ENCODE peak calls at places on chromosome 14, in four cellular contexts. One of them, this sample, is unnamed.
A peak's percentile ranks its signal among the peaks of the same experiment; 100 is the strongest.

GRCh38 chr14:37508500-37508899 is 86.5 kb downstream of the FOXA1 start:
- DNase-seq in GM12878: no peak
- DNase-seq in H1: no peak
- DNase-seq in HepG2: no peak
- DNase-seq in this sample: no peak

GRCh38 chr14:36398463-36399291 is 78.2 kb upstream of the MBIP start:
- DNase-seq in GM12878: no peak
- DNase-seq in HepG2: no peak
- DNase-seq in H1: no peak
- DNase-seq in this sample: no peak

GRCh38 chr14:85444685-85445084 is 85.3 kb upstream of the FLRT2 start:
- DNase-seq in GM12878: no peak
- DNase-seq in HepG2: no peak
- DNase-seq in H1: no peak
- DNase-seq in this sample: no peak

GRCh38 chr14:36988568-36988967 is 183.8 kb downstream of the SLC25A21 start:
- DNase-seq in H1: no peak
- DNase-seq in HepG2: no peak
- DNase-seq in GM12878: no peak
- DNase-seq in this sample: no peak

GRCh38 chr14:101719045-101719645 is 42.4 kb upstream of the PPP2R5C start:
- DNase-seq in GM12878: no peak
- DNase-seq in H1: no peak
- DNase-seq in HepG2: no peak
- DNase-seq in this sample: no peak

GRCh38 chr14:94796278-94796677 is 26.4 kb upstream of the GSC start:
- DNase-seq in H1: no peak
- DNase-seq in HepG2: no peak
- DNase-seq in GM12878: no peak
- DNase-seq in this sample: no peak

GRCh38 chr14:100096656-100097055 is 31.4 kb downstream of the EVL start:
- DNase-seq in HepG2: no peak
- DNase-seq in GM12878: no peak
- DNase-seq in H1: no peak
- DNase-seq in this sample: no peak

GRCh38 chr14:96705422-96706092 is 91.6 kb upstream of the VRK1 start:
- DNase-seq in H1: no peak
- DNase-seq in GM12878: no peak
- DNase-seq in HepG2: no peak
- DNase-seq in this sample: no peak

GRCh38 chr14:99724939-99725773 is 41.1 kb downstream of the CYP46A1 start:
- DNase-seq in GM12878: no peak
- DNase-seq in HepG2: no peak
- DNase-seq in H1: peak; percentile 38
- DNase-seq in this sample: no peak

GRCh38 chr14:55240526-55241178 is 30.6 kb upstream of the FBXO34 start:
- DNase-seq in H1: peak; percentile 80
- DNase-seq in HepG2: no peak
- DNase-seq in GM12878: no peak
- DNase-seq in this sample: no peak

GRCh38 chr14:75088566-75089373 is 19.3 kb downstream of the ZC2HC1C start:
- DNase-seq in GM12878: no peak
- DNase-seq in H1: peak; percentile 67
- DNase-seq in HepG2: peak; percentile 62
- DNase-seq in this sample: peak; percentile 63

GRCh38 chr14:64266206-64266605 is 28.0 kb downstream of the ESR2 start:
- DNase-seq in HepG2: no peak
- DNase-seq in GM12878: no peak
- DNase-seq in H1: no peak
- DNase-seq in this sample: peak; percentile 9

GRCh38 chr14:72476657-72477499 is 417.0 kb downstream of the DPF3 start:
- DNase-seq in GM12878: peak; percentile 100
- DNase-seq in HepG2: no peak
- DNase-seq in H1: no peak
- DNase-seq in this sample: no peak

GRCh38 chr14:98379829-98380228 is 892.2 kb downstream of the BCL11B start:
- DNase-seq in GM12878: no peak
- DNase-seq in HepG2: no peak
- DNase-seq in H1: no peak
- DNase-seq in this sample: no peak

GRCh38 chr14:64755661-64756265 is 51.5 kb downstream of the PLEKHG3 start:
- DNase-seq in H1: no peak
- DNase-seq in HepG2: no peak
- DNase-seq in GM12878: no peak
- DNase-seq in this sample: peak; percentile 30

GRCh38 chr14:61661471-61661988 is 33.8 kb upstream of the HIF1A start:
- DNase-seq in GM12878: peak; percentile 69
- DNase-seq in H1: no peak
- DNase-seq in HepG2: no peak
- DNase-seq in this sample: no peak

GRCh38 chr14:54782803-54783659 is 119.6 kb downstream of the GCH1 start:
- DNase-seq in H1: no peak
- DNase-seq in GM12878: no peak
- DNase-seq in HepG2: peak; percentile 11
- DNase-seq in this sample: no peak

GRCh38 chr14:36805116-36805515 is 143.5 kb downstream of the PAX9 start:
- DNase-seq in HepG2: no peak
- DNase-seq in GM12878: no peak
- DNase-seq in H1: peak; percentile 50
- DNase-seq in this sample: no peak

GRCh38 chr14:96349286-96350075 is 13.7 kb downstream of the ATG2B start:
- DNase-seq in GM12878: no peak
- DNase-seq in H1: no peak
- DNase-seq in HepG2: no peak
- DNase-seq in this sample: no peak

GRCh38 chr14:30518867-30519266 is 40.1 kb upstream of the G2E3 start:
- DNase-seq in GM12878: no peak
- DNase-seq in HepG2: no peak
- DNase-seq in H1: no peak
- DNase-seq in this sample: no peak

GRCh38 chr14:49594347-49595089 is 4.2 kb upstream of the LRR1 start:
- DNase-seq in GM12878: peak; percentile 34
- DNase-seq in H1: no peak
- DNase-seq in HepG2: no peak
- DNase-seq in this sample: peak; percentile 27

GRCh38 chr14:67343601-67344230 is 15.9 kb downstream of the ATP6V1D start:
- DNase-seq in HepG2: no peak
- DNase-seq in H1: no peak
- DNase-seq in GM12878: no peak
- DNase-seq in this sample: no peak

GRCh38 chr14:53613404-53614253 is 343.0 kb downstream of the BMP4 start:
- DNase-seq in GM12878: peak; percentile 98
- DNase-seq in HepG2: peak; percentile 100
- DNase-seq in H1: no peak
- DNase-seq in this sample: no peak
- TF ChIP-seq CBX5 in GM12878: peak; percentile 94
- TF ChIP-seq CBX5 in HepG2: peak; percentile 96
- TF ChIP-seq CBX5 in H1: no peak
- TF ChIP-seq CBX5 in this sample: no peak

DNA sequence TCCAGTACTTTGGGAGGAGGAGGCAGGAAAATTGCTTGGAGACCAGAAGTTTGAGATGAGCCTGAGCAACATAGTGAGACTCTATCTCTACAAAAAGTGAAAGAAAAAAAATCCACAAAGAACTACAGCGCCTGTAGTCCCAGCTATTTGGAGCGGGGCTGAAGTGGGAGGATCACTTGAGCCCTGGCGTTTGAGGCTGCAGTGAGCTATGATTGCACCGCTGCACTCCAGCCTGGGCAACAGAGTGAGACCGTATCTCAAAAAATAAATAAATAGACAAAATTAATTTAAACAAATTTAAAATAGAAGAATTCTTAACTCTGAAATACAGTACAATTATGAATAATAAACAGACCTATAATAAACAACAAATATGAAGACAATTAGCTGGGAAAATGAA is 40.9 kb downstream of the ATL1 start:
- DNase-seq in HepG2: peak; percentile 11
- DNase-seq in H1: no peak
- DNase-seq in GM12878: no peak
- DNase-seq in this sample: no peak
- TF ChIP-seq CBX5 in HepG2: no peak
- TF ChIP-seq CBX5 in H1: no peak
- TF ChIP-seq CBX5 in GM12878: no peak
- TF ChIP-seq CBX5 in this sample: no peak

DNA sequence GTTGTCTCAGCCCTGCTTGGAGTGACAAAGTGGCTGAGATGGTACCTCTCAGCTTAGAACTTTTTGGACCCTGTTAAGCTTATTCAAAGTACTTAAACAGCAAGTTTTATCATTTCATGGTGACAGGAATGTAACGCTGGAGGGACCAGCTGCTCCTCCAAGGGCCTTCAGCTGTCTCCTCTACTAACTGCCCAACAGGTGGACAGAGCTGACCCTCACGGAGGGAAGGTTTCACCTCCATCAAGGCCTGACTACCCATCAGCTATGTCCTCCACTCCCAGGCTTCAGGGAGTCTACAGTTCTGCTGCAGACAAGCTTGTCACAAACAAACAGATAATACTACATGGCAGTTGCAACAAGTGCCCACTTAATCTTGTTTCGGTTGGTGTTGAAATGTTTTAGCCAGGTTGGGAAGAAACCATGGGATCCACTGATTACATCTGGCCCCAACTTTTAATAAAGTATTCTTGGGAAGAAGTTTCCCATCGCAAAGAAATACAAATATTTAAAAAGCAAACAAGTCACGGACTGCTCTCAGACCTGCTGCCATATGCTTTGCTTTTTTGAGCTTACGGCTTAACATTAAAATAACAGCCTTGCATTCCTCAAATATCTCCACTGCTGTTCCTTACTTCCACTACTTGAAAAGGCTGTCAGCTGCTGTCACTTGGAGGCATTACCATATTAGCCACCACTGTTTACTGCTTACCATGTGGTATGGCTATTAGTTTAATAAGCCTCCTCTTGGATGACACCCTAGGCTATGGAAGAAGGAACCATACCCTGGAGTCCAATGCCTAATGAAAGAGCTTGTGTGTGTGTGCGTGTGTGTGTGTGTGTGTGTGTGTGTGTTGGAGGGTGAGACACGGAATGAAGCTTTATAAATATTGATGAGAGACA is 174.9 kb downstream of the TTC7B start:
- DNase-seq in GM12878: no peak
- DNase-seq in HepG2: no peak
- DNase-seq in H1: no peak
- DNase-seq in this sample: no peak
- TF ChIP-seq CBX5 in GM12878: no peak
- TF ChIP-seq CBX5 in HepG2: no peak
- TF ChIP-seq CBX5 in H1: no peak
- TF ChIP-seq CBX5 in this sample: no peak

DNA sequence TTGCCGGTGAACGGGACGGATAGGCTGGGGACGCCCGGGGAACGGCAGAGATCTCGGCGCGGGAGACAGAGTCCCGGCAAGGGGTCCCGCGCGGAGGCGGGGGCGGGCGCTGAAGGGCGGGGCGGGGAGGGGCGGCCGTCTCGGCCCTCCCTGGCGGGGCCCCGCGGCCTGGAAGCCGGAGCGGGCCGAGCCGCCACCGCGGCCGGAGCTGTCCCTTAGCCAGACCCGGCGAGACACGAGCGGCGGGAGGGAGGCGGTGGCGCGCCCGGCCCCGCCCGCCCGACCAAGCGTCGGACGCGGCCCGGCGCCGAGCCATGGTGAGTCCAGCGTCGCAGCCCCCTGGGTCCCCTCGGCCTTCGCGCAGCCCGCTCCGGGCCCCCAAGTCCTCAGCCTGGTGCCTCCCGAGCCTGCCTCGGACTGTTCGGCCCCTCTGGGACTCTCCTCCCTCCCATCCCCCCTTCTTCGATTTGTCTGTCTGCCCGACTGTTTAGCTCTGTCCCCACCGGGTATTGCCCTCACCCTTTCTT is at the start of gene ARHGEF40:
- DNase-seq in H1: no peak
- DNase-seq in GM12878: no peak
- DNase-seq in HepG2: no peak
- DNase-seq in this sample: peak; percentile 81
- TF ChIP-seq CBX5 in H1: no peak
- TF ChIP-seq CBX5 in GM12878: no peak
- TF ChIP-seq CBX5 in HepG2: no peak
- TF ChIP-seq CBX5 in this sample: no peak

GRCh38 chr14:93132472-93133065 is 16.8 kb upstream of the ITPK1 start:
- DNase-seq in GM12878: no peak
- DNase-seq in H1: no peak
- DNase-seq in HepG2: peak; percentile 70
- DNase-seq in this sample: no peak

GRCh38 chr14:93133476-93133875 is 17.8 kb upstream of the ITPK1 start:
- DNase-seq in HepG2: no peak
- DNase-seq in H1: no peak
- DNase-seq in GM12878: no peak
- DNase-seq in this sample: no peak

GRCh38 chr14:93126124-93126523 is 10.4 kb upstream of the ITPK1 start:
- DNase-seq in H1: no peak
- DNase-seq in HepG2: no peak
- DNase-seq in GM12878: no peak
- DNase-seq in this sample: no peak

DNA sequence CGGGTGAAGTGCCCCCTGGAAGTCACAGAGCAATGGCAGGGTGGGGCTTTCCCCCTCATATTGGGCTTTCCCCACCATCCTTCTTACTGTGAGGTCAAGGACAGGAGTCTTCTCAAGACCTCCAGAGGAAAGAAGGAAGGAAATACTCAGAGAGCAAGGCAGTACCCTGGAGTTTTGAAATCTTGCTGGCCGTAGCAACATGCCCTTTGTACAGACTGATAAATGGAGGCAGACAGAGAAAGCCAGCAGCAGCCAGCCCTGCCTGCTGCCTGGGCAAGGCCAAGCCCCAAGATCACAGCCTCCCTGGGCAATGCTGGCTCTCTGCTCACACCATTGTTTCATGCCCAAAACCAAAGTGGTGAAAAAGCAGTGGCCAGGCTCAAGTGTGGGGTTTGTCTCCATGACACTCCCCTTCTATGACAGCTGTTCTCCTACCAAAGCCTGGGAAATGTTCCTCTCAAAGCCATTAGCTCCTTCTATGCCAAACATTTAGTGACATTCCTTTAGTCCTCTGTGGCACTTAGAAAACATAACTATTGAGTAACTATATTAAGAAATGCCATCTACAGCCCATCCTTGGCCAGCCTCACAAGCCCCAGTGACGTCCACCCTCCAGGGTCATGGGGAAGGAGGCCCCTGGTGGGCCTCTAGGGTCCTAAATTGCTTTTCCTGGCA is 13.2 kb upstream of the ITPK1 start:
- DNase-seq in H1: no peak
- DNase-seq in GM12878: no peak
- DNase-seq in HepG2: no peak
- DNase-seq in this sample: no peak
- TF ChIP-seq CBX5 in H1: no peak
- TF ChIP-seq CBX5 in GM12878: no peak
- TF ChIP-seq CBX5 in HepG2: no peak
- TF ChIP-seq CBX5 in this sample: no peak

DNA sequence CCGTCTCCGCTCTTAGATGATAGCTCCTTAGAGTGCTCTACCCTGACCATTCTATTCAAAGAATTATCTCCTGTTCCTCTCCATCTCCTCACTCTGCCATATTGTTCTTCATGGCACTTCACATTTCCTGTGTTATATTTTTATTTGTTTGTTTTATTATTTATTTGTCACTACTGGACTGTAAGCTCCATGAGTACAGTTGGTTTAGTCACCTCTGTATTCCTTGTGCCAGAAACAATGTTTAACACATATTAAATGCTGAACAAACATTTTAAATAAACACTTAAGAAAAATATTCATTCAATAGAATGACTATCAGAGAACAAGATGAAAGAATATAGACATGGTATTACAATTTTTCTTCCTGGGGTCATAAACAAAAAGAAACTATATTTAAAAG is 35.6 kb downstream of the KIAA0586 start:
- DNase-seq in H1: no peak
- DNase-seq in HepG2: no peak
- DNase-seq in GM12878: no peak
- DNase-seq in this sample: no peak
- TF ChIP-seq CBX5 in H1: no peak
- TF ChIP-seq CBX5 in HepG2: no peak
- TF ChIP-seq CBX5 in GM12878: no peak
- TF ChIP-seq CBX5 in this sample: no peak